ENCODE peak calls at places on chromosomes 1 and 21, in six cellular contexts. Y is GM23248; Q is CD4-positive, alpha-beta T cell; T is CD4-positive, CD25-positive, alpha-beta regulatory T cell; A is SJCRH30; S is mammary epithelial cell. B is an unnamed sample.
A peak's percentile ranks its signal among the peaks of the same experiment; 100 is the strongest.

GRCh38 chr21:35294231-35294898 is 245.3 kb upstream of the RUNX1 start:
- DNase-seq in Y (peak; percentile 1), Q (no peak), T (no peak), A (peak; percentile 63), S (peak; percentile 96), B (peak; percentile 68)

GRCh38 chr1:208209286-208209685 is 34.9 kb downstream of the PLXNA2 start:
- DNase-seq in Y (no peak), Q (no peak), T (no peak), A (no peak), S (peak; percentile 67), B (no peak)

GRCh38 chr1:2474933-2475371 is 1.1 kb upstream of the PLCH2 start:
- DNase-seq in Y (peak; percentile 30), Q (no peak), T (no peak), A (no peak), S (no peak), B (no peak)

GRCh38 chr21:33299181-33299752 is 25.5 kb upstream of the IFNAR1 start:
- DNase-seq in Y (no peak), Q (peak; percentile 9), T (peak; percentile 36), A (peak; percentile 77), S (peak; percentile 52), B (peak; percentile 37)

GRCh38 chr1:111203681-111204210 is 3.3 kb upstream of the DENND2D start:
- DNase-seq in Y (peak; percentile 65), Q (peak; percentile 80), T (peak; percentile 79), A (no peak), S (peak; percentile 30), B (no peak)

GRCh38 chr1:24349891-24350290 is 30.7 kb downstream of the GRHL3 start:
- DNase-seq in Y (peak; percentile 57), Q (no peak), T (no peak), A (no peak), S (no peak), B (no peak)

GRCh38 chr1:41611068-41611931 is 126.8 kb upstream of the EDN2 start:
- DNase-seq in Y (no peak), Q (no peak), T (no peak), A (no peak), S (no peak), B (no peak)

GRCh38 chr1:222643603-222643936 is 25.7 kb downstream of the MIA3 start:
- DNase-seq in Y (no peak), Q (no peak), T (no peak), A (no peak), S (no peak), B (no peak)

GRCh38 chr1:24923485-24924113 is 6.5 kb downstream of the RUNX3 start:
- DNase-seq in Y (no peak), Q (no peak), T (no peak), A (no peak), S (no peak), B (no peak)

DNA sequence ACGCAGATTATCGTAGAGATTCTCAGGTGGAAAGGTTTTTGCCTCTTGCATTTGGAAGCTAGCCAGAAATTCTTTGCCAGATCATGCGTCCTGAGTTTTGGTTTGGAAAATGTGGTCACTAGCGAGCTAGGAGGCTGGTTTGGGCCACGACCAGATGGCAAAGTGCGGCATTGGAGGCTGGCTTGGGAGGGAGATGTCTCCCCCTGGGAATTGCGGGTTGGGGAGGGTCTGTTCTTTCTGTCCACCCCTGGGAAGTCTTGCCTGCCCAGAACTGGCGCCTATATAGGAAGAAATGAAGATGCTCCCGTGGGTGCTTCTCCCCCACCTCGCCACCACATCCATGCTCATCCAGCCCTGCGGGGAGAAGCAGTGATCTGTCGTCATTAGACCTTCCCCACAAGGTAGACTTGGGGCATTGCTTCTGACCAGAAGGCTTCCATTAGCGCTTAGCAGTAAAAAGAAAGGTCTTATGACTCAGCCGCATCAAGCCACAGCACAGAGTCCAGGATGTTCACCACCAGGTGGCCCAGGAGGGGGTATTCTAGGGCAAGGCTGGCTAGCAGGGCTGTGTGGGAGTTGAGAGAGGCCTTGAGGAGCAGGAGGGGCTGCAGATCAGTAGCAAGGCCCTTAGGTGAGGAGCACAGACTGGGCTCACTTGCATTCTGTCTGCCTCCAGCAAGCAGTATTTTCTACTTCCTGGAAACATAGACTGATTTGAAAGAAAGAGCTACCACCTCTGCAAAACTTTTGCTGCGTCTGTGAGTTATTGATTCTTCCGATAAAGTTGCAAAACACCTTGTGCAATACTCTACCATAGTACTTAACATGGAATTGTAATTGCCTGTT is 1.5 kb upstream of the PTP4A2 start:
- DNase-seq in Y (peak; percentile 88), Q (peak; percentile 65), T (peak; percentile 76), A (peak; percentile 68), S (peak; percentile 90), B (no peak)
- H3K27ac ChIP-seq in Y (peak overlapping the region; percentile 34), Q (peak overlapping the region; percentile 63), T (peak overlapping the region; percentile 86), A (no peak overlapping the region), S (peak overlapping the region; percentile 61), B (peak overlapping the region; percentile 93)

DNA sequence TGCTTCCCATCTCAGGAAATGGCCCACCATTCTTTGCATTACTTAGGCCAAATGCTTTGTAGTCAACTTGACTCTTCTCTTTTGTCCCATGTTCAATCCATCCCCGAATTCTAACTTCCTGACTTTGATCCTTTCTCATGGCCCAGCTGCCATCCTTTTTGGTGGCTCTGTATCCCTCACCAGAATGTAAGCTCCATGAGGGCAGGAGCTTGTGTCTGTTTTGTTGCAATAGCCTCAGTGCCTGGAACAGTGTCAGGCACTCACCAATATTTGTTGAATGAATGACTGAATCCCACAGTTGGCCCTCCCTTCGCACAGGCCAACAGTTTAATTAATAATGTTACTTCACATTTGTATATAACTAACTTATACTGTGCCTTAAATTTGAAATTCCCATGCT is 3.1 kb upstream of the PARP1 start:
- DNase-seq in Y (no peak), Q (no peak), T (no peak), A (no peak), S (no peak), B (no peak)
- H3K27ac ChIP-seq in Y (no peak overlapping the region), Q (no peak overlapping the region), T (no peak overlapping the region), A (no peak overlapping the region), S (no peak overlapping the region), B (no peak overlapping the region)

GRCh38 chr1:116475850-116476218 is 95.0 kb downstream of the CD58 start:
- DNase-seq in Y (no peak), Q (no peak), T (no peak), A (no peak), S (no peak), B (no peak)

GRCh38 chr1:116466810-116467557 is 93.9 kb downstream of the ATP1A1 start:
- DNase-seq in Y (no peak), Q (no peak), T (no peak), A (no peak), S (peak; percentile 51), B (no peak)

GRCh38 chr1:116472431-116472961 is 98.3 kb downstream of the CD58 start:
- DNase-seq in Y (no peak), Q (no peak), T (no peak), A (no peak), S (no peak), B (no peak)

GRCh38 chr1:116474921-116475849 is 95.6 kb downstream of the CD58 start:
- DNase-seq in Y (no peak), Q (no peak), T (no peak), A (no peak), S (no peak), B (no peak)

DNA sequence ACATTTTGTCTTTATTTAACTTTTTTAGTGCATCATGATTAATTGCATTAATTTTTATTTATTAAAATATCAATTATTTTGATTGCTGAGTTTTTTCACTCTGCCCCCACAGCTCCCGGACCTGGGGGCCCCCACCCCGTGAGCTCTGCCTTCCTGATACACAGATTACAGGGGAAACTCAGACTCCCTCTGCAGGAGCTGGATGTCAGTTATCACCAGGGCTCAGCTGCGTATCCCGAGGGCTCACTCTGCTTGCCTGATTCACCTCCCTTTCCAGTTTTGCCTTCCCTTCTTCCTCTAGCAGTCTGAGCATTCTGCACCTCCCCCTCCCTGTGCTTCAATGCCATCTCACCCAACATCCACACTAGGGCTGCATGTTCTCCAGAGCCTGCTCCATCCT is 98.2 kb downstream of the ATP1A1 start:
- DNase-seq in Y (no peak), Q (no peak), T (no peak), A (no peak), S (no peak), B (no peak)
- H3K27ac ChIP-seq in Y (no peak overlapping the region), Q (no peak overlapping the region), T (no peak overlapping the region), A (no peak overlapping the region), S (no peak overlapping the region), B (no peak overlapping the region)

GRCh38 chr1:236058141-236058626 is 6.7 kb downstream of the NID1 start:
- DNase-seq in Y (peak; percentile 63), Q (no peak), T (no peak), A (peak; percentile 72), S (peak; percentile 81), B (no peak)

GRCh38 chr1:236052227-236052993 is 12.5 kb downstream of the NID1 start:
- DNase-seq in Y (no peak), Q (no peak), T (no peak), A (no peak), S (no peak), B (no peak)

GRCh38 chr1:236060286-236060685 is 4.6 kb downstream of the NID1 start:
- DNase-seq in Y (no peak), Q (no peak), T (no peak), A (no peak), S (no peak), B (no peak)

GRCh38 chr1:236059011-236059410 is 5.9 kb downstream of the NID1 start:
- DNase-seq in Y (no peak), Q (no peak), T (no peak), A (no peak), S (no peak), B (no peak)

GRCh38 chr1:236057546-236057945 is 7.3 kb downstream of the NID1 start:
- DNase-seq in Y (no peak), Q (no peak), T (no peak), A (no peak), S (no peak), B (no peak)
- H3K27ac ChIP-seq in Y (peak overlapping the region; percentile 26), Q (no peak overlapping the region), T (no peak overlapping the region), A (peak overlapping the region; percentile 53), S (no peak overlapping the region), B (no peak overlapping the region)

DNA sequence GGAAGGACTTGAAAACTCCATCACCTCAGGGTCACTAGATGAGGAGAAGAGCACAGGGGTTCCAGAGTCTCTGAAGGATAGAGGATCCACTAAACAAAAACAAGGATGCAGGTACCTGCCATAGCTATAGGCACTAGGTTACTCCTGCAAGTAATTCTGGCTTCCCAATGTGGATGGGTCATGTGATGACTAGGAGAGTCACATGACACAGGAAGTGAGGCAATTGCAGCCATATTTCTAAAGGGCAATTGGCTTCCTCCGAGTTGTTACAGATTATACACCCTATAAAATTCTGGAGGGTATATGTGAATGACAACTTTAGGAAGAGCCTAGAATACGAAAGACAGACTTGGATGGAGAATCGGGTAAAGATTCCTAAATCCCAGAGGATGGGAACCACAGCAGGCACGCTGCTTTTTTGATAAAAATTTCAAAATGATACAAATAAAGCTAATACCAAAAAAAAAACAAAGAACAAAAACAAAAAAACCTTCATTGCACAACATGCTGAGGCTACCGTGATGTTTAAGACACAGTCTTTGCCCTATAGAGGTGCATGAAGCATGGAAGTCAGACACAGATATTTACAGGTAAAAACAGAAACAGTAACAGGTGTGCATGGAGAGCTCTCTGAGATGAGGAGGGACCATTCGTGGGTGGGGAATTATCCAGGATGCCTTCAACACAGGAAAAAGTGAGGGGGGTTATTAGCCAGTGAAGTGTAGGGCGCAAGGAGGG is 10.5 kb downstream of the MTX1 start:
- DNase-seq in Y (peak; percentile 79), Q (no peak), T (no peak), A (peak; percentile 33), S (peak; percentile 43), B (no peak)
- H3K27ac ChIP-seq in Y (peak overlapping the region; percentile 9), Q (no peak overlapping the region), T (no peak overlapping the region), A (no peak overlapping the region), S (no peak overlapping the region), B (peak overlapping the region; percentile 85)